ENCODE peak calls at places on chromosomes 16 and 17, in four cellular contexts. V is body of pancreas, W is Panc1, F is PC-3. R is an unnamed sample. For H3K9me3, the result is how much of the 10 kb centered on the place peaks cover.

GRCh38 chr16:70703835-70704381 is 18.1 kb upstream of the MTSS2 start:
- DNase-seq in F (no peak), V (no peak), W (no peak), R (no peak)

GRCh38 chr16:70804153-70804728 is 3.3 kb upstream of the VAC14 start:
- DNase-seq in V (no peak), W (peak), F (peak), R (no peak)

GRCh38 chr16:3182608-3183444 is 5.2 kb upstream of the OR1F1 start:
- DNase-seq in F (peak), V (peak), W (no peak), R (peak)

GRCh38 chr16:67112591-67113399 is 3.1 kb downstream of the PHAF1 start:
- DNase-seq in W (no peak), V (no peak), F (peak), R (no peak)

GRCh38 chr17:63740464-63741181 is 976 bp downstream of the STRADA start:
- DNase-seq in V (no peak), W (no peak), F (peak), R (no peak)

GRCh38 chr16:84183572-84183875 is 3.3 kb downstream of the TAF1C start:
- DNase-seq in W (no peak), V (no peak), F (no peak), R (no peak)

GRCh38 chr16:53207810-53208752 is 153.3 kb downstream of the CHD9 start:
- DNase-seq in V (peak), F (peak), W (peak), R (peak)

GRCh38 chr16:62370445-62370844 is 334.2 kb upstream of the CDH8 start:
- DNase-seq in W (no peak), V (no peak), F (no peak), R (no peak)

GRCh38 chr17:74770498-74771318 is 5.4 kb downstream of the NAT9 start:
- DNase-seq in V (peak), W (no peak), F (peak), R (no peak)

GRCh38 chr17:68491381-68491849 is 20.8 kb upstream of the PRKAR1A start:
- DNase-seq in V (peak), F (no peak), W (no peak), R (no peak)

GRCh38 chr16:49349446-49350168 is 24.0 kb upstream of the C16orf78 start:
- DNase-seq in F (no peak), V (no peak), W (no peak), R (no peak)

GRCh38 chr17:57708401-57708800 is 36.7 kb downstream of the CCDC182 start:
- DNase-seq in V (no peak), F (no peak), W (no peak), R (no peak)

GRCh38 chr16:56969769-56970168 is 8.0 kb downstream of the CETP start:
- DNase-seq in F (no peak), V (no peak), W (no peak), R (no peak)

GRCh38 chr17:41540921-41541625 is 13.0 kb upstream of the KRT19 start:
- DNase-seq in W (no peak), V (no peak), F (peak), R (peak)

GRCh38 chr17:73347355-73347754 is 35.6 kb upstream of the CDC42EP4 start:
- DNase-seq in W (no peak), V (no peak), F (no peak), R (peak)

GRCh38 chr17:12739500-12739899 is 49.8 kb upstream of the ARHGAP44 start:
- DNase-seq in W (no peak), F (no peak), V (no peak), R (no peak)

GRCh38 chr16:12321363-12321762 is 344.8 kb downstream of the SNX29 start:
- DNase-seq in F (no peak), W (no peak), V (no peak), R (no peak)

GRCh38 chr16:5054876-5055865 is 10.6 kb downstream of the C16orf89 start:
- DNase-seq in F (no peak), V (no peak), W (no peak), R (no peak)

GRCh38 chr17:81509048-81509686 is 3.4 kb downstream of the ACTG1 start:
- DNase-seq in F (peak), W (no peak), V (peak), R (no peak)

GRCh38 chr16:86227801-86228200 is 282.5 kb upstream of the FOXF1 start:
- DNase-seq in F (no peak), W (no peak), V (no peak), R (peak)

GRCh38 chr16:68423771-68424170 is 24.5 kb downstream of the SMPD3 start:
- DNase-seq in V (no peak), W (no peak), F (no peak), R (no peak)

GRCh38 chr17:29136998-29137730 is 43.0 kb downstream of the MYO18A start:
- DNase-seq in V (no peak), F (peak), W (no peak), R (no peak)

GRCh38 chr16:83915081-83915480 is 16.2 kb downstream of the MLYCD start:
- DNase-seq in F (no peak), V (no peak), W (no peak), R (no peak)

GRCh38 chr16:2468725-2469398 is 2.2 kb upstream of the NTN3 start:
- DNase-seq in V (peak), F (no peak), W (no peak), R (no peak)

GRCh38 chr16:86959182-86959651 is 358.0 kb downstream of the C16orf95 start:
- DNase-seq in F (no peak), W (no peak), V (no peak), R (no peak)

GRCh38 chr16:275786-276232 is at the start of gene RGS11:
- DNase-seq in V (no peak), F (no peak), W (no peak), R (no peak)

GRCh38 chr17:48486557-48486956 is 44.3 kb downstream of the HOXB1 start:
- DNase-seq in V (peak), W (no peak), F (peak), R (peak)

GRCh38 chr16:88289549-88290344 is 93.0 kb upstream of the ZNF469 start:
- DNase-seq in W (no peak), F (no peak), V (no peak), R (no peak)
- H3K9me3 ChIP-seq in W (under half), F (under half), V (under half), R (under half)

DNA sequence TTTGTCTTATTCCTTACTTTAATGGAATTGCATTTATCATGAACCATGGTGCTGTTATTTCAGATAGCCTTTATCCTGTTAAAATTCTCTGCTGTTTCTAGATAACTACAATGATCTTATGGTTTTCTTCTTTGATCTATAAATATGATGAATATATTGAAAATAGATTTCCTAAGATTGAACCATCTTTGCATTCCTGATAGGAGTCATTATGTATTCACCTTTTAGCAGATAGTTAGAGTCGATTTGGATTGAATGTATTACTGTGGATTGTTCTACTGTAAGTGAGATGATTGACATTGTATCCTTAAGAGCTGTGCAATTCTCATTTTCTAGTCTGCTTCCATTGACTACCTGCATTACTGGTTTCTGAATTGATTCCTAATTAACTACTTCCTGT is 165.0 kb upstream of the CACNG3 start:
- DNase-seq in V (no peak), F (no peak), W (no peak), R (no peak)
- H3K9me3 ChIP-seq in V (under half), F (under half), W (under half), R (under half)

GRCh38 chr16:6068063-6068462 is 970.5 kb upstream of the EEF2KMT start:
- DNase-seq in V (no peak), W (no peak), F (no peak), R (no peak)
- H3K9me3 ChIP-seq in V (under half), W (under half), F (under half), R (under half)

GRCh38 chr16:59887856-59888255 is 1153.7 kb upstream of the GOT2 start:
- DNase-seq in V (no peak), W (no peak), F (no peak), R (peak)
- H3K9me3 ChIP-seq in V (under half), W (under half), F (under half), R (under half)

GRCh38 chr17:76968707-76969597 is 100.7 kb downstream of the MGAT5B start:
- DNase-seq in F (peak), V (peak), W (no peak), R (no peak)

GRCh38 chr17:76973040-76973439 is 104.8 kb downstream of the MGAT5B start:
- DNase-seq in W (no peak), F (no peak), V (no peak), R (no peak)

GRCh38 chr17:76972046-76972641 is 103.9 kb downstream of the MGAT5B start:
- DNase-seq in V (no peak), F (no peak), W (no peak), R (no peak)

GRCh38 chr17:76969598-76970172 is 101.5 kb downstream of the MGAT5B start:
- DNase-seq in F (peak), V (peak), W (no peak), R (peak)

GRCh38 chr17:76974721-76975120 is 106.5 kb downstream of the MGAT5B start:
- DNase-seq in W (no peak), V (no peak), F (no peak), R (no peak)
- H3K9me3 ChIP-seq in W (under half), V (under half), F (under half), R (under half)

GRCh38 chr16:35909351-35909954 is 2450.0 kb downstream of the TP53TG3F start:
- DNase-seq in V (no peak), W (no peak), F (no peak), R (no peak)

GRCh38 chr16:35908942-35909341 is 2449.5 kb downstream of the TP53TG3F start:
- DNase-seq in F (no peak), W (no peak), V (no peak), R (no peak)

GRCh38 chr16:35910409-35910808 is 2451.0 kb downstream of the TP53TG3F start:
- DNase-seq in F (no peak), V (no peak), W (no peak), R (no peak)

GRCh38 chr16:35906440-35906839 is 2447.0 kb downstream of the TP53TG3F start:
- DNase-seq in V (no peak), F (no peak), W (no peak), R (no peak)

GRCh38 chr16:35908152-35908551 is 2448.7 kb downstream of the TP53TG3F start:
- DNase-seq in V (no peak), F (no peak), W (no peak), R (no peak)
- H3K9me3 ChIP-seq in V (under half), F (under half), W (under half), R (under half)

GRCh38 chr17:6998855-6999508 is 3.1 kb downstream of the ALOX12 start:
- DNase-seq in V (no peak), F (no peak), W (no peak), R (no peak)
- H3K9me3 ChIP-seq in V (under half), F (under half), W (under half), R (under half)

GRCh38 chr16:35197656-35198055 is 1738.2 kb downstream of the TP53TG3F start:
- DNase-seq in V (no peak), F (no peak), W (no peak), R (no peak)
- H3K9me3 ChIP-seq in V (under half), F (under half), W (under half), R (under half)

R was measured in MG63.